ENCODE peak calls at places on chromosomes 11 and 22, in eight cellular contexts. B is choroid plexus epithelial cell; I is CD8-positive, alpha-beta T cell; O is uterus; Z is fibroblast of lung; K is PC-3; G is neural progenitor cell; Y is glutamatergic neuron. V is an unnamed sample.

GRCh38 chr11:2799881-2800654 is 85.5 kb downstream of the CDKN1C start:
- DNase-seq in O (peak; percentile 10), Z (no peak), I (no peak), Y (peak; percentile 12), B (no peak), G (no peak), K (no peak), V (peak; percentile 43)

GRCh38 chr11:6650104-6650503 is 5.5 kb downstream of the DCHS1 start:
- DNase-seq in Z (no peak), B (no peak), K (no peak), G (no peak), I (no peak), Y (no peak), O (no peak), V (no peak)

GRCh38 chr11:134418119-134418840 is 6.2 kb upstream of the B3GAT1 start:
- DNase-seq in B (peak; percentile 23), Z (peak; percentile 19), G (peak; percentile 45), O (no peak), Y (no peak), I (no peak), K (peak; percentile 42), V (no peak)

GRCh38 chr22:19825904-19826618 is 28.6 kb downstream of the GNB1L start:
- DNase-seq in G (no peak), I (no peak), O (no peak), Z (no peak), Y (no peak), B (no peak), K (no peak), V (no peak)

GRCh38 chr11:118659956-118660645 is 19.3 kb downstream of the TREH start:
- DNase-seq in B (no peak), G (no peak), I (no peak), K (no peak), O (no peak), Y (no peak), Z (no peak), V (no peak)

GRCh38 chr22:42336527-42337227 is 66.2 kb upstream of the TCF20 start:
- DNase-seq in I (no peak), Y (no peak), Z (no peak), O (no peak), B (no peak), K (no peak), G (no peak), V (no peak)

GRCh38 chr11:12598330-12599256 is 75.6 kb upstream of the TEAD1 start:
- DNase-seq in K (no peak), G (no peak), O (no peak), I (peak; percentile 18), B (peak; percentile 75), Y (no peak), Z (peak; percentile 64), V (no peak)

GRCh38 chr11:11537372-11537771 is 84.4 kb downstream of the GALNT18 start:
- DNase-seq in Z (no peak), K (no peak), O (no peak), Y (no peak), B (no peak), I (no peak), G (no peak), V (no peak)

GRCh38 chr11:85759915-85760314 is 51.0 kb downstream of the SYTL2 start:
- DNase-seq in B (peak; percentile 86), O (no peak), Z (peak; percentile 89), I (no peak), G (no peak), K (peak; percentile 90), Y (no peak), V (no peak)

GRCh38 chr11:120985718-120986569 is 38.0 kb upstream of the TBCEL start:
- DNase-seq in G (peak; percentile 85), B (peak; percentile 45), K (peak; percentile 47), Z (peak; percentile 54), O (peak; percentile 34), Y (peak; percentile 78), I (peak; percentile 30), V (no peak)

GRCh38 chr11:31557991-31558390 is 48.4 kb downstream of the ELP4 start:
- DNase-seq in I (no peak), G (peak; percentile 13), O (no peak), B (peak; percentile 56), K (no peak), Y (no peak), Z (peak; percentile 22), V (no peak)

GRCh38 chr11:70423523-70424505 is 25.5 kb downstream of the CTTN start:
- DNase-seq in Z (peak; percentile 86), I (peak; percentile 30), Y (no peak), G (peak; percentile 23), O (peak; percentile 30), B (peak; percentile 92), K (peak; percentile 62), V (peak; percentile 91)

GRCh38 chr22:49951001-49951677 is 9.4 kb upstream of the PIM3 start:
- DNase-seq in Z (no peak), K (peak; percentile 91), Y (no peak), B (no peak), G (no peak), I (no peak), O (no peak), V (no peak)

GRCh38 chr11:17719028-17719939 is at the start of gene MYOD1:
- DNase-seq in Y (peak; percentile 58), O (no peak), I (no peak), Z (no peak), B (no peak), K (no peak), G (peak; percentile 70), V (no peak)

GRCh38 chr11:83502041-83502440 is 215.9 kb upstream of the CCDC90B start:
- DNase-seq in Y (no peak), K (peak; percentile 9), B (no peak), Z (no peak), O (no peak), I (no peak), G (no peak), V (no peak)

GRCh38 chr11:71327156-71328085 is 75.0 kb upstream of the SHANK2 start:
- DNase-seq in Z (no peak), I (no peak), O (no peak), K (no peak), G (no peak), Y (no peak), B (no peak), V (no peak)

GRCh38 chr11:30503156-30503555 is 83.0 kb downstream of the MPPED2 start:
- DNase-seq in G (no peak), K (no peak), Z (no peak), I (no peak), B (no peak), Y (no peak), O (no peak), V (no peak)

GRCh38 chr22:26416670-26417270 is 12.3 kb upstream of the ASPHD2 start:
- DNase-seq in Y (no peak), B (peak; percentile 84), Z (no peak), I (no peak), O (no peak), K (peak; percentile 77), G (peak; percentile 62), V (no peak)

GRCh38 chr11:109037856-109038780 is 373.2 kb downstream of the DDX10 start:
- DNase-seq in B (peak; percentile 54), Y (no peak), G (peak; percentile 12), K (peak; percentile 36), O (peak; percentile 17), Z (peak; percentile 46), I (no peak), V (no peak)

GRCh38 chr11:90134420-90135003 is at the start of gene NAALAD2:
- DNase-seq in G (peak; percentile 86), I (no peak), O (peak; percentile 52), Z (peak; percentile 67), Y (peak; percentile 64), K (no peak), B (peak; percentile 56), V (no peak)

GRCh38 chr11:82750643-82751139 is 17.0 kb upstream of the FAM181B start:
- DNase-seq in Z (no peak), I (no peak), G (peak; percentile 94), O (no peak), B (no peak), Y (no peak), K (no peak), V (no peak)

GRCh38 chr11:67435031-67435726 is 2.3 kb downstream of the PTPRCAP start:
- DNase-seq in O (no peak), Y (no peak), B (no peak), G (no peak), I (no peak), Z (no peak), K (no peak), V (no peak)

GRCh38 chr22:46009730-46010129 is 32.8 kb upstream of the WNT7B start:
- DNase-seq in I (no peak), O (peak; percentile 14), B (peak; percentile 23), G (no peak), Z (no peak), K (no peak), Y (no peak), V (no peak)

GRCh38 chr11:131895865-131896264 is 525.5 kb downstream of the NTM start:
- DNase-seq in O (no peak), G (no peak), Y (no peak), Z (no peak), I (no peak), B (no peak), K (no peak), V (no peak)
- TF ChIP-seq CTCF in O (no peak), G (no peak), Y (no peak), Z (no peak), I (no peak), B (peak; percentile 11), K (no peak), V (no peak)

GRCh38 chr11:46296520-46297448 is 19.3 kb downstream of the CREB3L1 start:
- DNase-seq in G (peak; percentile 92), B (peak; percentile 98), Z (peak; percentile 96), I (no peak), O (peak; percentile 86), K (peak; percentile 19), Y (peak; percentile 79), V (no peak)
- TF ChIP-seq CTCF in G (peak; percentile 83), B (peak; percentile 91), Z (peak; percentile 55), I (no peak), O (peak; percentile 42), K (no peak), Y (peak; percentile 52), V (peak; percentile 38)

GRCh38 chr11:62578541-62578940 is 4.8 kb upstream of the EEF1G start:
- DNase-seq in O (no peak), I (no peak), G (no peak), Z (no peak), B (no peak), Y (no peak), K (no peak), V (no peak)
- TF ChIP-seq CTCF in O (no peak), I (no peak), G (no peak), Z (no peak), B (no peak), Y (no peak), K (no peak), V (no peak)

GRCh38 chr22:32100711-32101110 is 57.6 kb downstream of the SLC5A1 start:
- DNase-seq in I (no peak), K (no peak), B (no peak), Z (no peak), O (no peak), G (no peak), Y (no peak), V (no peak)

GRCh38 chr22:32106930-32107329 is 52.2 kb downstream of the C22orf42 start:
- DNase-seq in O (no peak), I (no peak), Z (peak; percentile 3), Y (no peak), K (peak; percentile 36), G (peak; percentile 69), B (peak; percentile 26), V (no peak)

GRCh38 chr22:32103648-32104326 is 55.3 kb downstream of the C22orf42 start:
- DNase-seq in Z (peak; percentile 22), B (peak; percentile 44), G (no peak), O (no peak), Y (no peak), I (no peak), K (peak; percentile 37), V (no peak)
- TF ChIP-seq CTCF in Z (no peak), B (peak; percentile 51), G (peak; percentile 56), O (no peak), Y (no peak), I (peak; percentile 71), K (peak; percentile 68), V (peak; percentile 70)

V was measured in CD14-positive monocyte.